ENCODE peak calls at places on chromosomes 4 and X, in five cellular contexts. H is GM12865, A is tibial artery, V is ovary, S is AG09319. Q is an unnamed sample.

GRCh38 chr4:148057425-148058020 is 325.6 kb downstream of the ARHGAP10 start:
- DNase-seq in H (peak), A (no peak), V (no peak), S (no peak), Q (no peak)

GRCh38 chr4:83961575-83961974 is 425.7 kb downstream of the GPAT3 start:
- DNase-seq in H (no peak), A (no peak), V (no peak), S (no peak), Q (no peak)

GRCh38 chr4:36111180-36111579 is 133.1 kb downstream of the ARAP2 start:
- DNase-seq in H (no peak), A (no peak), V (no peak), S (no peak), Q (no peak)

GRCh38 chr4:99383833-99384392 is 31.4 kb upstream of the ADH1C start:
- DNase-seq in H (no peak), A (peak), V (peak), S (peak), Q (no peak)

GRCh38 chr4:42555828-42556227 is 101.1 kb downstream of the ATP8A1 start:
- DNase-seq in H (no peak), A (no peak), V (no peak), S (no peak), Q (no peak)

GRCh38 chr4:128715616-128716015 is 93.9 kb upstream of the JADE1 start:
- DNase-seq in H (no peak), A (no peak), V (no peak), S (peak), Q (no peak)

GRCh38 chr4:16090306-16090705 is 6.5 kb upstream of the PROM1 start:
- DNase-seq in H (no peak), A (no peak), V (no peak), S (no peak), Q (no peak)

GRCh38 chr4:147492761-147493160 is 11.9 kb downstream of the EDNRA start:
- DNase-seq in H (peak), A (peak), V (peak), S (peak), Q (no peak)

GRCh38 chrX:16711219-16712115 is 1.0 kb downstream of the CTPS2 start:
- DNase-seq in H (peak), A (no peak), V (no peak), S (no peak), Q (no peak)

GRCh38 chrX:115452256-115452655 is 108.7 kb upstream of the PLS3 start:
- DNase-seq in H (no peak), A (no peak), V (no peak), S (no peak), Q (no peak)

GRCh38 chr4:51831133-51831532 is 11.8 kb upstream of the DCUN1D4 start:
- DNase-seq in H (peak), A (peak), V (peak), S (no peak), Q (no peak)

GRCh38 chrX:8848921-8849320 is 47.7 kb upstream of the FAM9A start:
- DNase-seq in H (no peak), A (no peak), V (no peak), S (no peak), Q (no peak)

GRCh38 chr4:118904935-118905334 is 16.3 kb downstream of the SYNPO2 start:
- DNase-seq in H (no peak), A (no peak), V (no peak), S (no peak), Q (no peak)

GRCh38 chr4:169031392-169031791 is 21.3 kb upstream of the CBR4 start:
- DNase-seq in H (no peak), A (no peak), V (no peak), S (no peak), Q (no peak)

GRCh38 chr4:83556836-83557235 is 20.9 kb downstream of the GPAT3 start:
- DNase-seq in H (no peak), A (no peak), V (no peak), S (no peak), Q (no peak)

GRCh38 chrX:153932220-153932915 is 2.5 kb downstream of the NAA10 start:
- DNase-seq in H (no peak), A (no peak), V (no peak), S (no peak), Q (no peak)

GRCh38 chrX:78024349-78025108 is 55.1 kb upstream of the PGAM4 start:
- DNase-seq in H (peak), A (peak), V (no peak), S (no peak), Q (peak)

GRCh38 chr4:742742-743311 is 37.2 kb downstream of the PCGF3 start:
- DNase-seq in H (peak), A (no peak), V (peak), S (no peak), Q (peak)

GRCh38 chr4:217891-218290 is 87.4 kb downstream of the ZNF732 start:
- DNase-seq in H (no peak), A (no peak), V (no peak), S (no peak), Q (no peak)

GRCh38 chr4:41967392-41967791 is 14.2 kb upstream of the DCAF4L1 start:
- DNase-seq in H (no peak), A (no peak), V (no peak), S (no peak), Q (no peak)

GRCh38 chrX:96770315-96770714 is 85.7 kb downstream of the DIAPH2 start:
- DNase-seq in H (peak), A (no peak), V (no peak), S (no peak), Q (no peak)

GRCh38 chr4:4680243-4680642 is 138.4 kb upstream of the STX18 start:
- DNase-seq in H (no peak), A (no peak), V (no peak), S (no peak), Q (no peak)

GRCh38 chr4:4680758-4681157 is 138.9 kb upstream of the STX18 start:
- DNase-seq in H (no peak), A (no peak), V (no peak), S (no peak), Q (no peak)

GRCh38 chr4:4675636-4676035 is 133.8 kb upstream of the STX18 start:
- DNase-seq in H (no peak), A (no peak), V (no peak), S (no peak), Q (no peak)

GRCh38 chr4:4675051-4675581 is 133.3 kb upstream of the STX18 start:
- DNase-seq in H (no peak), A (no peak), V (no peak), S (no peak), Q (no peak)

DNA sequence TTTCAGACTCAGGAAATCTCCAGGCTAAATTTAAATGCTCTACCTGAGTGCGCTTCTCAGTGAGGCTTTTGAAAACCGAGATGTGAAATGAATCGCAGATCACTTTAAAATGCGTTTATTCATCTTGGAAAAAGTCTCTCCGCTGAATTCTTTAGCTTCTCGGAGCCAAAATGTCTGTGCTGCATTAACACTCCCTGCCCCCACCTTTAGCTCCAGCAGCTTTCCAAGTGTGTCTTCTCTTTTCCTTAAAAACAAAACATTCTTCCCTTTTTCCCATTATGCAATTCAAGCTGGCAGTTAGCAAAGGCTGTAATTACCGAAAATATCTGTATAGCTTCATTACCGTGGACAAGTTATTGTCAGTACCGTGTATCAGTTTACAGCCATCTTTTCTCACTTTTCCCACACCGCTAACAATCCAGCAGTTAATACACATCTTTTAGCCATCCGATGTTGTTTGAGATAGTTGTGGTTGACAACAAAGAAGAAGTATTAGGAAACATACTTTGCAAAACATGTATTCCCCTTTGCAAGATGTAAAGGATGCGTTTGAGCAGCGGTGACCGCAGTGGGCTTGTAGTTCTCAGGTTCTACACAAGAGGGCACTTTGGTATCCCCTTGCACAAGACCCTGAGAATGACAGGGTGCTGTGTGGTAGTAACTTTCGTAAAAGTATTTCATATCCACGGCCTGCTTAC is 136.1 kb upstream of the STX18 start:
- DNase-seq in H (peak), A (peak), V (peak), S (peak), Q (no peak)
- TF ChIP-seq CTCF in H (peak), A (no peak), V (no peak), S (peak), Q (peak)

GRCh38 chr4:165332502-165332901 is 5.0 kb downstream of the MSMO1 start:
- DNase-seq in H (no peak), A (no peak), V (no peak), S (no peak), Q (no peak)

GRCh38 chr4:165331823-165332222 is 4.4 kb downstream of the MSMO1 start:
- DNase-seq in H (no peak), A (no peak), V (no peak), S (no peak), Q (no peak)

GRCh38 chr4:165330071-165330470 is 2.6 kb downstream of the MSMO1 start:
- DNase-seq in H (no peak), A (no peak), V (no peak), S (no peak), Q (no peak)

GRCh38 chr4:165330666-165331065 is 3.2 kb downstream of the MSMO1 start:
- DNase-seq in H (no peak), A (no peak), V (no peak), S (no peak), Q (no peak)

DNA sequence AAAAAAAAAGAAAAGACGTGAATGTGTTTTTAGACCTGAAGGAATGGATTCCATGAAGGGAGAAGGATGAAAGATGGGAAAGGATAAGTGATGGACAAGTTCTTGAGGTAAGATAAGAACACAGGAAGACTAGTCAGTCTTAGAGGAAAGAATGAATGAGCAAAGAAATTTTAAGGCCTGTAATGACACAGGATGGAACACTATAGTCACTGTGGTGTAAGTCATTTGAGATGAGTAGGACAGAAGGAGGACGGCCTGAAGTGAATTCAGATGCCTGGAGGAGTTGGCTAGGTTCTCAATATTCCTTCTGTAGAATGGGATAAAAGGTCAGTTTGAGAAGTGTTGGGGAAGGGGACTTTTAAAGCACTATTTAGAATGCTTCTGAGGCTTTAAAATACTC is 3.8 kb downstream of the MSMO1 start:
- DNase-seq in H (peak), A (no peak), V (no peak), S (no peak), Q (no peak)
- TF ChIP-seq CTCF in H (no peak), A (no peak), V (no peak), S (no peak), Q (no peak)

GRCh38 chr4:7151668-7152227 is 40.6 kb upstream of the SORCS2 start:
- DNase-seq in H (no peak), A (no peak), V (no peak), S (no peak), Q (no peak)
- TF ChIP-seq CTCF in H (no peak), A (no peak), V (no peak), S (no peak), Q (no peak)

GRCh38 chr4:26287748-26288147 is 33.1 kb upstream of the RBPJ start:
- DNase-seq in H (peak), A (no peak), V (no peak), S (no peak), Q (peak)

GRCh38 chr4:26290276-26290675 is 30.5 kb upstream of the RBPJ start:
- DNase-seq in H (no peak), A (no peak), V (no peak), S (no peak), Q (no peak)

GRCh38 chr4:26289421-26289820 is 31.4 kb upstream of the RBPJ start:
- DNase-seq in H (no peak), A (no peak), V (no peak), S (no peak), Q (no peak)

GRCh38 chr4:26285272-26285671 is 35.5 kb upstream of the RBPJ start:
- DNase-seq in H (no peak), A (no peak), V (no peak), S (no peak), Q (no peak)

GRCh38 chr4:26288308-26288982 is 32.4 kb upstream of the RBPJ start:
- DNase-seq in H (peak), A (no peak), V (no peak), S (no peak), Q (peak)
- TF ChIP-seq CTCF in H (peak), A (no peak), V (no peak), S (no peak), Q (no peak)